ENCODE peak calls at places on chromosomes 5 and 9, in nine cellular contexts. L, A, B, D, R, I, Y, V and N are unnamed samples. For H3K9me3, the result is how much of the 10 kb centered on the place peaks cover.

GRCh38 chr5:73519531-73520283 is 21.5 kb downstream of the BTF3 start:
- DNase-seq in L (peak), A (peak), B (no peak), D (peak), R (peak), I (peak), Y (peak), V (peak), N (peak)

GRCh38 chr5:26492835-26493459 is 545.4 kb downstream of the CDH9 start:
- DNase-seq in L (no peak), A (no peak), B (no peak), D (no peak), R (no peak), I (no peak), Y (no peak), V (no peak), N (no peak)

GRCh38 chr9:96149881-96150280 is 152.1 kb downstream of the HSD17B3 start:
- DNase-seq in L (no peak), A (no peak), B (no peak), D (no peak), R (no peak), I (no peak), Y (no peak), V (no peak), N (no peak)

GRCh38 chr9:124934290-124934689 is 6.6 kb downstream of the GOLGA1 start:
- DNase-seq in L (no peak), A (no peak), B (no peak), D (no peak), R (no peak), I (peak), Y (no peak), V (no peak), N (no peak)

GRCh38 chr9:95060246-95060645 is 257.3 kb downstream of the FANCC start:
- DNase-seq in L (no peak), A (no peak), B (no peak), D (no peak), R (no peak), I (no peak), Y (no peak), V (no peak), N (no peak)

GRCh38 chr5:122170630-122171029 is 41.3 kb downstream of the ZNF474 start:
- DNase-seq in L (no peak), A (no peak), B (no peak), D (no peak), R (no peak), I (no peak), Y (no peak), V (no peak), N (no peak)

GRCh38 chr5:103256178-103256577 is 2.4 kb upstream of the MACIR start:
- DNase-seq in L (no peak), A (no peak), B (no peak), D (no peak), R (no peak), I (no peak), Y (no peak), V (no peak), N (no peak)

GRCh38 chr9:120978987-120979386 is 52.4 kb upstream of the TRAF1 start:
- DNase-seq in L (no peak), A (no peak), B (no peak), D (no peak), R (no peak), I (no peak), Y (no peak), V (no peak), N (no peak)

GRCh38 chr9:93164085-93164484 is 19.9 kb upstream of the WNK2 start:
- DNase-seq in L (no peak), A (no peak), B (no peak), D (no peak), R (no peak), I (no peak), Y (no peak), V (no peak), N (no peak)

GRCh38 chr9:125742657-125743056 is 4.5 kb upstream of the PBX3 start:
- DNase-seq in L (no peak), A (no peak), B (no peak), D (no peak), R (no peak), I (no peak), Y (no peak), V (no peak), N (no peak)

GRCh38 chr9:85430659-85431370 is 310.9 kb downstream of the AGTPBP1 start:
- DNase-seq in L (no peak), A (no peak), B (no peak), D (no peak), R (no peak), I (no peak), Y (no peak), V (peak), N (no peak)

GRCh38 chr5:21834863-21835262 is 1018.3 kb downstream of the CDH12 start:
- DNase-seq in L (no peak), A (no peak), B (no peak), D (no peak), R (no peak), I (peak), Y (no peak), V (no peak), N (no peak)

GRCh38 chr9:77469515-77470197 is 178.5 kb downstream of the GNA14 start:
- DNase-seq in L (no peak), A (no peak), B (no peak), D (no peak), R (no peak), I (no peak), Y (no peak), V (no peak), N (no peak)

DNA sequence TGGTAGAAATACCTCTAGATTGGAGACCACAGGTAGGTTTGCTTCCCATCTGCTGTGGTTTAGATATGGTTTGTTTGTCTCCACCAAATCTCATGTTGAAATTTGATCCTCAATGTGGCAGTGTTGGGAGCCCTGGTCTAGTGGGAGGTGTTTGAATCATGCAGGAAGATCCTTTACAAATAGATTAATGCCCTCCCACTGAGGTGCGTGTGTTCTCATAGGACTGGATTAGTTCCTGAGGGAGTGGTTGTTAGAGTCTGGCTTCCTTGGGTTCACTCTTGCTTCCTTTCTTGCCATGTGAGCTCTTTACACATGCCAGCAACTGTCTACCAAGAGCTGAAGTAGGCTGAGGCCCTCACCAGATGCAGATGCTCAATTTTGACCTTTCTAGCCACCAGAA is 391.1 kb upstream of the GRIA1 start:
- DNase-seq in L (no peak), A (no peak), B (no peak), D (no peak), R (no peak), I (no peak), Y (no peak), V (no peak), N (no peak)
- H3K9me3 ChIP-seq in L (under half), A (under half), B (under half), D (under half), R (under half), I (under half), Y (under half), V (under half), N (under half)

DNA sequence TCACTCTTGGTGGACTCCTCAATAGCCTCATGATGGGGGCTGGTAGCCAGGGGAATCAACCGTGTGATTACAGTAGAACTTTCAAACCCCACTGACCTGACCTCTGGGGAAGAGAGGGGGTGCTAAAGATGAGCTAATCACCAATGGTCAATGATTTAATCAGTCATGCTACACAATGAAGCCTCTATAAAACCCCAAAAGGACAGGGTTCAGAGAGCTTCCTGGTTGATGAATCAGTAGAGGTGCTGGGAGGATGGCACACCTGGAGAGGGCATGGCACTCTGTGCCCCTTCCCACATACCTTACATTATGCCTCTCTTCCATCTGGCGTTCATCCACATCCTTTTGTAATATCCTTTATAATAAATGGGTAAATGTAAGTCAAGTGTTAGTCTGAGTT is 8.9 kb upstream of the SH3TC2 start:
- DNase-seq in L (no peak), A (no peak), B (no peak), D (no peak), R (no peak), I (no peak), Y (no peak), V (no peak), N (no peak)
- H3K9me3 ChIP-seq in L (under half), A (under half), B (under half), D (under half), R (under half), I (under half), Y (under half), V (under half), N (under half)

GRCh38 chr9:11374961-11375360 is 762.2 kb upstream of the PTPRD start:
- DNase-seq in L (no peak), A (no peak), B (no peak), D (no peak), R (no peak), I (no peak), Y (no peak), V (no peak), N (no peak)
- H3K9me3 ChIP-seq in L (under half), A (under half), B (under half), D (under half), R (under half), I (under half), Y (under half), V (under half), N (under half)

GRCh38 chr5:98694902-98695301 is 78.6 kb upstream of the RGMB start:
- DNase-seq in L (no peak), A (no peak), B (no peak), D (no peak), R (no peak), I (no peak), Y (no peak), V (no peak), N (no peak)
- H3K9me3 ChIP-seq in L (under half), A (under half), B (under half), D (under half), R (under half), I (under half), Y (under half), V (under half), N (under half)

GRCh38 chr9:101408374-101409078 is 9.9 kb downstream of the ZNF189 start:
- DNase-seq in L (no peak), A (no peak), B (no peak), D (no peak), R (no peak), I (no peak), Y (no peak), V (no peak), N (no peak)
- H3K9me3 ChIP-seq in L (under half), A (half or more), B (half or more), D (under half), R (under half), I (half or more), Y (half or more), V (half or more), N (under half)

GRCh38 chr9:82445556-82445955 is 457.0 kb downstream of the SPATA31D1 start:
- DNase-seq in L (no peak), A (no peak), B (no peak), D (no peak), R (no peak), I (no peak), Y (no peak), V (no peak), N (no peak)
- H3K9me3 ChIP-seq in L (under half), A (under half), B (under half), D (under half), R (under half), I (under half), Y (under half), V (under half), N (under half)

GRCh38 chr5:141363952-141364660 is at the start of gene PCDHGA5:
- DNase-seq in L (no peak), A (no peak), B (no peak), D (no peak), R (no peak), I (no peak), Y (no peak), V (no peak), N (no peak)
- H3K9me3 ChIP-seq in L (under half), A (under half), B (under half), D (under half), R (under half), I (under half), Y (half or more), V (under half), N (under half)

DNA sequence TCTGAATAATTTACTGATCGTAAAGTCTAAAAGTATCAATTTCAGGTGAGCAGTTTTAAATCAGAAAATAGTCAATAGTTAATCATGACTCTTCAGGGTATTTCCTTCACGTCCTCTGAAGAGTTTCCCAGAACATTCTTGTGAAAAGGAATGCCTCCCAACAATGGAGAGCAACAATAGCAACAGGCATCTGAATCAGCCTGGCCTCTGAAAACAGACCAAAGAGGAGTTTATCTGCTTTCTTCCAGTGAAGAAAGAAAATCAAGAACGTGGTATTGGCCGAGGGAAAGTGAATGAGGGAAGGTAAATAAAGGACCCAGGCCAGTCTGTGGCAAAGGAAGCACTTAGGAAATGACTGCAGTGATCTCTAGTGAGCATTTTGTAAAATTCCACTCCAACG is 26.1 kb upstream of the RASGEF1C start:
- DNase-seq in L (no peak), A (no peak), B (no peak), D (no peak), R (no peak), I (no peak), Y (no peak), V (no peak), N (no peak)
- H3K9me3 ChIP-seq in L (under half), A (under half), B (under half), D (under half), R (under half), I (under half), Y (half or more), V (under half), N (under half)

DNA sequence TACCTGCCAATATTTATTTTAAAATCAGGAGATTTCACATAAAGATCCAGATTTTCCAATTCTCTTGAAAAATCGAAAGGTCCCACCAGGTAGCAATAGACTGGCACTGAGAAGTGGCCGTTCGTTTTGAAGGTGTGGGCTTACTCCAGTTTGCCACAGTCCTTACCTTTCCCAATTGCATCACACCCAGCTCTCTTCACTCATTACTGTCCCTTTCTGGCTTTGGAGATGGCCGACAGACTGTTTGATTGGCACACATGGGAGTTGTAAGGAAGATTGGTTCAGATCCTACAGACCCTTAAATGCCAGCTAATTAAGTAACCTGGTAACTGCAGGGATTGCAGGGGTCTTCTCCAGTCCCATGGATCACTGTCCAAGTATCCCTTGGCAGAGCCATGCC is 68.7 kb upstream of the LARP1 start:
- DNase-seq in L (no peak), A (no peak), B (no peak), D (no peak), R (no peak), I (no peak), Y (no peak), V (no peak), N (no peak)
- H3K9me3 ChIP-seq in L (under half), A (under half), B (under half), D (under half), R (under half), I (under half), Y (under half), V (under half), N (under half)